ENCODE peak calls at places on chromosomes 2 and 18, in ten cellular contexts. Y is hypothalamus; M is iris pigment epithelial cell; W is stimulated activated CD4-positive, alpha-beta T cell treated with anti-CD3 and anti-CD28 coated beads, Interleukin-15, amount 100 ng/mL, for 48 hours; I is NCI-H2081; E is ELR; R is head of caudate nucleus; G is cardiac fibroblast; P is iPS-NIHi11; F is AG08395. D is an unnamed sample.

GRCh38 chr18:79928563-79928960 is 22.9 kb downstream of the SLC66A2 start:
- DNase-seq in G (no peak), R (no peak), W (no peak), P (no peak), E (no peak), I (no peak), Y (no peak), F (no peak), M (no peak), D (no peak)

GRCh38 chr2:33275689-33276444 is 200.6 kb upstream of the RASGRP3 start:
- DNase-seq in W (peak), P (no peak), E (peak), I (peak), R (peak), Y (no peak), G (peak), M (peak), F (peak), D (peak)

GRCh38 chr2:649461-650342 is 27.5 kb downstream of the TMEM18 start:
- DNase-seq in M (no peak), Y (no peak), G (no peak), P (no peak), R (no peak), F (no peak), W (no peak), E (no peak), I (no peak), D (no peak)

GRCh38 chr2:106165064-106165463 is 29.0 kb downstream of the UXS1 start:
- DNase-seq in G (no peak), E (no peak), F (no peak), R (no peak), W (no peak), P (peak), M (no peak), Y (no peak), I (no peak), D (no peak)

GRCh38 chr2:224561234-224562005 is 23.7 kb downstream of the CUL3 start:
- DNase-seq in M (peak), F (no peak), E (no peak), W (no peak), I (no peak), P (no peak), Y (no peak), R (no peak), G (no peak), D (no peak)

GRCh38 chr2:64675860-64676259 is 22.1 kb upstream of the SERTAD2 start:
- DNase-seq in Y (no peak), R (peak), M (peak), W (peak), P (no peak), G (no peak), I (no peak), E (peak), F (no peak), D (no peak)

GRCh38 chr2:199258291-199258690 is 199.4 kb downstream of the SATB2 start:
- DNase-seq in I (peak), G (no peak), M (peak), Y (no peak), W (no peak), P (no peak), E (peak), R (no peak), F (no peak), D (no peak)

GRCh38 chr18:67417864-67418523 is 98.5 kb downstream of the DSEL start:
- DNase-seq in R (no peak), P (no peak), G (peak), M (peak), Y (no peak), E (peak), I (no peak), W (no peak), F (peak), D (peak)

GRCh38 chr2:79630972-79631551 is 118.2 kb downstream of the CTNNA2 start:
- DNase-seq in G (no peak), I (no peak), P (no peak), W (no peak), R (no peak), F (no peak), E (peak), Y (no peak), M (no peak), D (no peak)

GRCh38 chr2:12434609-12435008 is 282.1 kb upstream of the TRIB2 start:
- DNase-seq in E (no peak), I (no peak), F (no peak), W (no peak), P (no peak), G (no peak), R (no peak), M (no peak), Y (no peak), D (no peak)

GRCh38 chr2:109383505-109384307 is 230.1 kb downstream of the SEPTIN10 start:
- DNase-seq in F (no peak), R (peak), W (no peak), G (no peak), E (no peak), Y (no peak), I (no peak), M (no peak), P (no peak), D (no peak)

GRCh38 chr18:23487738-23488625 is 15.3 kb upstream of the RMC1 start:
- DNase-seq in R (no peak), I (no peak), M (peak), Y (no peak), F (no peak), E (peak), P (no peak), G (peak), W (peak), D (no peak)